ENCODE peak calls at places on chromosomes 3 and 15, in four cellular contexts. E, H, D and T are unnamed samples.

GRCh38 chr15:88571153-88572029 is 24.9 kb upstream of the DET1 start:
- DNase-seq in E (no peak), H (peak), D (no peak), T (no peak)

GRCh38 chr15:76342382-76343201 is 6.0 kb downstream of the ISL2 start:
- DNase-seq in E (no peak), H (no peak), D (no peak), T (no peak)

GRCh38 chr3:3998140-3998977 is 199.1 kb downstream of the LRRN1 start:
- DNase-seq in E (peak), H (no peak), D (peak), T (peak)

GRCh38 chr3:167754049-167754448 is 18.5 kb downstream of the SERPINI1 start:
- DNase-seq in E (no peak), H (no peak), D (no peak), T (no peak)

GRCh38 chr3:123618768-123619484 is 34.1 kb upstream of the HACD2 start:
- DNase-seq in E (peak), H (peak), D (no peak), T (peak)

GRCh38 chr15:79811406-79812405 is 85.1 kb downstream of the MTHFS start:
- DNase-seq in E (no peak), H (peak), D (no peak), T (peak)

GRCh38 chr3:44237665-44238064 is 4.0 kb upstream of the TOPAZ1 start:
- DNase-seq in E (no peak), H (no peak), D (no peak), T (no peak)

GRCh38 chr3:197458179-197458707 is 97.5 kb downstream of the BDH1 start:
- DNase-seq in E (peak), H (no peak), D (no peak), T (no peak)

GRCh38 chr3:104291437-104291851 is 1075.3 kb upstream of the ALCAM start:
- DNase-seq in E (no peak), H (no peak), D (no peak), T (no peak)

GRCh38 chr3:192408721-192409151 is 318.6 kb downstream of the FGF12 start:
- DNase-seq in E (no peak), H (no peak), D (no peak), T (no peak)

GRCh38 chr15:68503791-68504720 is 72.1 kb upstream of the ITGA11 start:
- DNase-seq in E (peak), H (no peak), D (no peak), T (no peak)

GRCh38 chr3:127525373-127525772 is 65.2 kb downstream of the TPRA1 start:
- DNase-seq in E (peak), H (no peak), D (peak), T (no peak)

GRCh38 chr3:187960820-187961219 is 193.1 kb upstream of the LPP start:
- DNase-seq in E (no peak), H (no peak), D (no peak), T (no peak)

GRCh38 chr15:29072444-29072843 is 186.7 kb downstream of the APBA2 start:
- DNase-seq in E (no peak), H (no peak), D (no peak), T (no peak)

GRCh38 chr3:115891237-115891636 is 267.9 kb downstream of the GAP43 start:
- DNase-seq in E (no peak), H (no peak), D (no peak), T (no peak)

GRCh38 chr15:64536244-64536836 is 76.0 kb downstream of the ZNF609 start:
- DNase-seq in E (peak), H (no peak), D (peak), T (peak)

GRCh38 chr3:120693439-120694172 is 11.6 kb upstream of the HGD start:
- DNase-seq in E (peak), H (no peak), D (no peak), T (peak)

GRCh38 chr3:73601031-73601430 is 23.7 kb downstream of the PDZRN3 start:
- DNase-seq in E (no peak), H (no peak), D (no peak), T (no peak)

GRCh38 chr3:40223856-40224255 is 85.7 kb upstream of the EIF1B start:
- DNase-seq in E (no peak), H (no peak), D (no peak), T (no peak)

GRCh38 chr3:24678021-24678420 is 183.4 kb upstream of the THRB start:
- DNase-seq in E (no peak), H (no peak), D (no peak), T (no peak)

GRCh38 chr3:52779011-52779410 is 1.6 kb downstream of the ITIH1 start:
- DNase-seq in E (no peak), H (no peak), D (no peak), T (no peak)

GRCh38 chr3:170978335-170978745 is 48.2 kb downstream of the SLC2A2 start:
- DNase-seq in E (no peak), H (no peak), D (no peak), T (no peak)

GRCh38 chr15:52706091-52706490 is 26.9 kb upstream of the ATOSA start:
- DNase-seq in E (no peak), H (no peak), D (no peak), T (no peak)

GRCh38 chr3:49722896-49723295 is 855 bp downstream of the GMPPB start:
- DNase-seq in E (no peak), H (no peak), D (no peak), T (no peak)

GRCh38 chr3:53862241-53862640 is 15.9 kb downstream of the IL17RB start:
- DNase-seq in E (no peak), H (no peak), D (no peak), T (no peak)

GRCh38 chr15:74847462-74847861 is 4.5 kb upstream of the ULK3 start:
- DNase-seq in E (no peak), H (no peak), D (no peak), T (no peak)

GRCh38 chr15:65184305-65184943 is 718 bp downstream of the CLPX start:
- DNase-seq in E (peak), H (peak), D (no peak), T (no peak)

GRCh38 chr3:182019926-182020325 is 308.2 kb downstream of the SOX2 start:
- DNase-seq in E (no peak), H (no peak), D (no peak), T (no peak)

GRCh38 chr3:72663429-72663828 is 184.8 kb downstream of the SHQ1 start:
- DNase-seq in E (no peak), H (no peak), D (no peak), T (no peak)